ENCODE peak calls at places on chromosomes 7 and 10, in six cellular contexts. One of them, this sample, is unnamed.

GRCh38 chr10:96501985-96502384 is 11.7 kb downstream of the TLL2 start:
- DNase-seq in frontal cortex: no peak
- DNase-seq in brain microvascular endothelial cell: no peak
- DNase-seq in CD8-positive, alpha-beta memory T cell: no peak
- DNase-seq in left ventricle myocardium superior: no peak
- DNase-seq in hypothalamus: no peak
- DNase-seq in this sample: no peak

GRCh38 chr10:44853796-44854195 is 57.3 kb upstream of the TMEM72 start:
- DNase-seq in frontal cortex: no peak
- DNase-seq in brain microvascular endothelial cell: no peak
- DNase-seq in CD8-positive, alpha-beta memory T cell: no peak
- DNase-seq in left ventricle myocardium superior: no peak
- DNase-seq in hypothalamus: no peak
- DNase-seq in this sample: no peak

GRCh38 chr10:113326160-113327111 is 226.4 kb upstream of the HABP2 start:
- DNase-seq in frontal cortex: peak
- DNase-seq in brain microvascular endothelial cell: peak
- DNase-seq in CD8-positive, alpha-beta memory T cell: no peak
- DNase-seq in left ventricle myocardium superior: peak
- DNase-seq in hypothalamus: peak
- DNase-seq in this sample: no peak

GRCh38 chr7:87000344-87000743 is 59.1 kb downstream of the ELAPOR2 start:
- DNase-seq in frontal cortex: no peak
- DNase-seq in brain microvascular endothelial cell: no peak
- DNase-seq in CD8-positive, alpha-beta memory T cell: no peak
- DNase-seq in left ventricle myocardium superior: no peak
- DNase-seq in hypothalamus: no peak
- DNase-seq in this sample: peak

GRCh38 chr10:49089152-49089788 is 26.1 kb downstream of the VSTM4 start:
- DNase-seq in frontal cortex: no peak
- DNase-seq in brain microvascular endothelial cell: no peak
- DNase-seq in CD8-positive, alpha-beta memory T cell: no peak
- DNase-seq in left ventricle myocardium superior: no peak
- DNase-seq in hypothalamus: no peak
- DNase-seq in this sample: no peak

GRCh38 chr7:7190142-7190541 is 7.8 kb downstream of the C1GALT1 start:
- DNase-seq in frontal cortex: no peak
- DNase-seq in brain microvascular endothelial cell: peak
- DNase-seq in CD8-positive, alpha-beta memory T cell: no peak
- DNase-seq in left ventricle myocardium superior: no peak
- DNase-seq in hypothalamus: no peak
- DNase-seq in this sample: no peak

GRCh38 chr7:156473476-156474240 is 166.9 kb upstream of the RNF32 start:
- DNase-seq in frontal cortex: peak
- DNase-seq in brain microvascular endothelial cell: peak
- DNase-seq in CD8-positive, alpha-beta memory T cell: no peak
- DNase-seq in left ventricle myocardium superior: peak
- DNase-seq in hypothalamus: peak
- DNase-seq in this sample: peak

GRCh38 chr7:5396999-5397656 is 26.5 kb downstream of the TNRC18 start:
- DNase-seq in frontal cortex: peak
- DNase-seq in brain microvascular endothelial cell: no peak
- DNase-seq in CD8-positive, alpha-beta memory T cell: peak
- DNase-seq in left ventricle myocardium superior: peak
- DNase-seq in hypothalamus: peak
- DNase-seq in this sample: peak

GRCh38 chr7:106681815-106682495 is 21.0 kb upstream of the CCDC71L start:
- DNase-seq in frontal cortex: no peak
- DNase-seq in brain microvascular endothelial cell: peak
- DNase-seq in CD8-positive, alpha-beta memory T cell: no peak
- DNase-seq in left ventricle myocardium superior: no peak
- DNase-seq in hypothalamus: no peak
- DNase-seq in this sample: no peak

GRCh38 chr7:18191329-18191728 is 163.7 kb upstream of the PRPS1L1 start:
- DNase-seq in frontal cortex: no peak
- DNase-seq in brain microvascular endothelial cell: no peak
- DNase-seq in CD8-positive, alpha-beta memory T cell: no peak
- DNase-seq in left ventricle myocardium superior: no peak
- DNase-seq in hypothalamus: no peak
- DNase-seq in this sample: no peak

GRCh38 chr10:88879754-88880286 is at the start of gene STAMBPL1:
- DNase-seq in frontal cortex: peak
- DNase-seq in brain microvascular endothelial cell: no peak
- DNase-seq in CD8-positive, alpha-beta memory T cell: peak
- DNase-seq in left ventricle myocardium superior: peak
- DNase-seq in hypothalamus: no peak
- DNase-seq in this sample: peak

GRCh38 chr10:13349776-13350274 is 1.7 kb upstream of the SEPHS1 start:
- DNase-seq in frontal cortex: no peak
- DNase-seq in brain microvascular endothelial cell: peak
- DNase-seq in CD8-positive, alpha-beta memory T cell: no peak
- DNase-seq in left ventricle myocardium superior: peak
- DNase-seq in hypothalamus: no peak
- DNase-seq in this sample: no peak

GRCh38 chr10:125231116-125231812 is 70.9 kb upstream of the CTBP2 start:
- DNase-seq in frontal cortex: no peak
- DNase-seq in brain microvascular endothelial cell: peak
- DNase-seq in CD8-positive, alpha-beta memory T cell: no peak
- DNase-seq in left ventricle myocardium superior: no peak
- DNase-seq in hypothalamus: no peak
- DNase-seq in this sample: no peak

GRCh38 chr10:70455213-70455630 is 13.7 kb upstream of the NODAL start:
- DNase-seq in frontal cortex: no peak
- DNase-seq in brain microvascular endothelial cell: no peak
- DNase-seq in CD8-positive, alpha-beta memory T cell: no peak
- DNase-seq in left ventricle myocardium superior: no peak
- DNase-seq in hypothalamus: no peak
- DNase-seq in this sample: no peak

GRCh38 chr10:43806851-43807640 is 158.4 kb upstream of the ZNF32 start:
- DNase-seq in frontal cortex: no peak
- DNase-seq in brain microvascular endothelial cell: peak
- DNase-seq in CD8-positive, alpha-beta memory T cell: no peak
- DNase-seq in left ventricle myocardium superior: no peak
- DNase-seq in hypothalamus: no peak
- DNase-seq in this sample: no peak

GRCh38 chr10:79322616-79323566 is 24.4 kb upstream of the PPIF start:
- DNase-seq in frontal cortex: no peak
- DNase-seq in brain microvascular endothelial cell: peak
- DNase-seq in CD8-positive, alpha-beta memory T cell: peak
- DNase-seq in left ventricle myocardium superior: peak
- DNase-seq in hypothalamus: no peak
- DNase-seq in this sample: no peak

GRCh38 chr7:65722361-65722792 is 150.5 kb upstream of the VKORC1L1 start:
- DNase-seq in frontal cortex: peak
- DNase-seq in brain microvascular endothelial cell: no peak
- DNase-seq in CD8-positive, alpha-beta memory T cell: peak
- DNase-seq in left ventricle myocardium superior: peak
- DNase-seq in hypothalamus: no peak
- DNase-seq in this sample: no peak

GRCh38 chr7:50774299-50774698 is 8.4 kb downstream of the GRB10 start:
- DNase-seq in frontal cortex: no peak
- DNase-seq in brain microvascular endothelial cell: no peak
- DNase-seq in CD8-positive, alpha-beta memory T cell: no peak
- DNase-seq in left ventricle myocardium superior: no peak
- DNase-seq in hypothalamus: no peak
- DNase-seq in this sample: no peak

GRCh38 chr7:43785425-43785824 is 26.9 kb downstream of the BLVRA start:
- DNase-seq in frontal cortex: no peak
- DNase-seq in brain microvascular endothelial cell: peak
- DNase-seq in CD8-positive, alpha-beta memory T cell: no peak
- DNase-seq in left ventricle myocardium superior: no peak
- DNase-seq in hypothalamus: no peak
- DNase-seq in this sample: no peak

GRCh38 chr10:24762161-24762924 is 38.7 kb upstream of the ARHGAP21 start:
- DNase-seq in frontal cortex: no peak
- DNase-seq in brain microvascular endothelial cell: peak
- DNase-seq in CD8-positive, alpha-beta memory T cell: no peak
- DNase-seq in left ventricle myocardium superior: no peak
- DNase-seq in hypothalamus: no peak
- DNase-seq in this sample: no peak

GRCh38 chr10:91576096-91576545 is 56.8 kb downstream of the PPP1R3C start:
- DNase-seq in frontal cortex: no peak
- DNase-seq in brain microvascular endothelial cell: no peak
- DNase-seq in CD8-positive, alpha-beta memory T cell: no peak
- DNase-seq in left ventricle myocardium superior: no peak
- DNase-seq in hypothalamus: no peak
- DNase-seq in this sample: no peak

GRCh38 chr10:95755511-95756004 is 405 bp upstream of the ENTPD1 start:
- DNase-seq in frontal cortex: no peak
- DNase-seq in brain microvascular endothelial cell: no peak
- DNase-seq in CD8-positive, alpha-beta memory T cell: no peak
- DNase-seq in left ventricle myocardium superior: peak
- DNase-seq in hypothalamus: peak
- DNase-seq in this sample: no peak

GRCh38 chr7:44884553-44885393 is 557 bp downstream of the PURB start:
- DNase-seq in frontal cortex: peak
- DNase-seq in brain microvascular endothelial cell: peak
- DNase-seq in CD8-positive, alpha-beta memory T cell: peak
- DNase-seq in left ventricle myocardium superior: peak
- DNase-seq in hypothalamus: no peak
- DNase-seq in this sample: peak

GRCh38 chr10:125123363-125124113 is 36.8 kb downstream of the CTBP2 start:
- DNase-seq in frontal cortex: peak
- DNase-seq in brain microvascular endothelial cell: peak
- DNase-seq in CD8-positive, alpha-beta memory T cell: no peak
- DNase-seq in left ventricle myocardium superior: peak
- DNase-seq in hypothalamus: peak
- DNase-seq in this sample: peak

GRCh38 chr10:118856106-118856505 is 101.3 kb upstream of the CACUL1 start:
- DNase-seq in frontal cortex: no peak
- DNase-seq in brain microvascular endothelial cell: no peak
- DNase-seq in CD8-positive, alpha-beta memory T cell: no peak
- DNase-seq in left ventricle myocardium superior: no peak
- DNase-seq in hypothalamus: no peak
- DNase-seq in this sample: no peak

GRCh38 chr7:32102432-32102851 is 32.2 kb upstream of the PDE1C start:
- DNase-seq in frontal cortex: no peak
- DNase-seq in brain microvascular endothelial cell: no peak
- DNase-seq in CD8-positive, alpha-beta memory T cell: no peak
- DNase-seq in left ventricle myocardium superior: peak
- DNase-seq in hypothalamus: no peak
- DNase-seq in this sample: no peak

GRCh38 chr10:80537705-80538480 is at the start of gene SH2D4B:
- DNase-seq in frontal cortex: no peak
- DNase-seq in brain microvascular endothelial cell: no peak
- DNase-seq in CD8-positive, alpha-beta memory T cell: no peak
- DNase-seq in left ventricle myocardium superior: no peak
- DNase-seq in hypothalamus: no peak
- DNase-seq in this sample: no peak

GRCh38 chr7:159370-160270 is 32.8 kb upstream of the FAM20C start:
- DNase-seq in frontal cortex: no peak
- DNase-seq in brain microvascular endothelial cell: no peak
- DNase-seq in CD8-positive, alpha-beta memory T cell: peak
- DNase-seq in left ventricle myocardium superior: peak
- DNase-seq in hypothalamus: no peak
- DNase-seq in this sample: no peak

GRCh38 chr7:13551503-13551902 is 438.0 kb downstream of the ETV1 start:
- DNase-seq in frontal cortex: no peak
- DNase-seq in brain microvascular endothelial cell: no peak
- DNase-seq in CD8-positive, alpha-beta memory T cell: no peak
- DNase-seq in left ventricle myocardium superior: no peak
- DNase-seq in hypothalamus: no peak
- DNase-seq in this sample: no peak

GRCh38 chr7:105222953-105223352 is 165.8 kb downstream of the SRPK2 start:
- DNase-seq in frontal cortex: no peak
- DNase-seq in brain microvascular endothelial cell: no peak
- DNase-seq in CD8-positive, alpha-beta memory T cell: no peak
- DNase-seq in left ventricle myocardium superior: no peak
- DNase-seq in hypothalamus: no peak
- DNase-seq in this sample: no peak

GRCh38 chr7:150399861-150400778 is 21.0 kb downstream of the ZNF775 start:
- DNase-seq in frontal cortex: no peak
- DNase-seq in brain microvascular endothelial cell: peak
- DNase-seq in CD8-positive, alpha-beta memory T cell: no peak
- DNase-seq in left ventricle myocardium superior: no peak
- DNase-seq in hypothalamus: no peak
- DNase-seq in this sample: no peak

GRCh38 chr10:43249962-43250624 is 16.8 kb downstream of the RASGEF1A start:
- DNase-seq in frontal cortex: no peak
- DNase-seq in brain microvascular endothelial cell: no peak
- DNase-seq in CD8-positive, alpha-beta memory T cell: peak
- DNase-seq in left ventricle myocardium superior: peak
- DNase-seq in hypothalamus: no peak
- DNase-seq in this sample: no peak

GRCh38 chr10:86178401-86179142 is 188.0 kb downstream of the GRID1 start:
- DNase-seq in frontal cortex: no peak
- DNase-seq in brain microvascular endothelial cell: no peak
- DNase-seq in CD8-positive, alpha-beta memory T cell: no peak
- DNase-seq in left ventricle myocardium superior: no peak
- DNase-seq in hypothalamus: no peak
- DNase-seq in this sample: no peak

GRCh38 chr10:130038611-130039109 is 72.0 kb downstream of the C10orf143 start:
- DNase-seq in frontal cortex: no peak
- DNase-seq in brain microvascular endothelial cell: no peak
- DNase-seq in CD8-positive, alpha-beta memory T cell: no peak
- DNase-seq in left ventricle myocardium superior: no peak
- DNase-seq in hypothalamus: no peak
- DNase-seq in this sample: no peak

GRCh38 chr7:4549681-4550080 is 132.4 kb upstream of the FOXK1 start:
- DNase-seq in frontal cortex: peak
- DNase-seq in brain microvascular endothelial cell: no peak
- DNase-seq in CD8-positive, alpha-beta memory T cell: no peak
- DNase-seq in left ventricle myocardium superior: peak
- DNase-seq in hypothalamus: no peak
- DNase-seq in this sample: no peak

GRCh38 chr7:105830405-105831218 is 45.8 kb downstream of the ATXN7L1 start:
- DNase-seq in frontal cortex: no peak
- DNase-seq in brain microvascular endothelial cell: peak
- DNase-seq in CD8-positive, alpha-beta memory T cell: no peak
- DNase-seq in left ventricle myocardium superior: no peak
- DNase-seq in hypothalamus: no peak
- DNase-seq in this sample: no peak

GRCh38 chr10:86480571-86480970 is 41.0 kb downstream of the WAPL start:
- DNase-seq in frontal cortex: no peak
- DNase-seq in brain microvascular endothelial cell: no peak
- DNase-seq in CD8-positive, alpha-beta memory T cell: no peak
- DNase-seq in left ventricle myocardium superior: no peak
- DNase-seq in hypothalamus: no peak
- DNase-seq in this sample: no peak

GRCh38 chr10:121510201-121510771 is 88.0 kb downstream of the FGFR2 start:
- DNase-seq in frontal cortex: no peak
- DNase-seq in brain microvascular endothelial cell: no peak
- DNase-seq in CD8-positive, alpha-beta memory T cell: no peak
- DNase-seq in left ventricle myocardium superior: no peak
- DNase-seq in hypothalamus: no peak
- DNase-seq in this sample: no peak

GRCh38 chr7:76048668-76048988 is 722 bp downstream of the MDH2 start:
- DNase-seq in frontal cortex: no peak
- DNase-seq in brain microvascular endothelial cell: no peak
- DNase-seq in CD8-positive, alpha-beta memory T cell: no peak
- DNase-seq in left ventricle myocardium superior: peak
- DNase-seq in hypothalamus: no peak
- DNase-seq in this sample: no peak